ENCODE peak calls at places on chromosomes 4 and X, in ten cellular contexts. Q is suprapubic skin, L is cardiac muscle cell, X is lower lobe of right lung, R is astrocyte, A is upper lobe of right lung, H is PC-3, Z is left ventricle myocardium inferior, E is psoas muscle, S is tibial nerve. Y is an unnamed sample.

GRCh38 chrX:154384284-154384892 is 5.3 kb downstream of the EMD start:
- DNase-seq in L (no peak), A (no peak), X (no peak), S (no peak), H (no peak), E (no peak), R (no peak), Q (no peak), Z (no peak), Y (no peak)

GRCh38 chrX:22325091-22325490 is 52.4 kb downstream of the CBLL2 start:
- DNase-seq in S (no peak), A (no peak), L (peak; percentile 37), H (no peak), E (no peak), R (peak; percentile 37), X (no peak), Q (no peak), Z (no peak), Y (no peak)

GRCh38 chr4:25672756-25673155 is 17.1 kb downstream of the SLC34A2 start:
- DNase-seq in H (no peak), A (no peak), R (no peak), L (no peak), E (no peak), Z (no peak), S (no peak), X (no peak), Q (no peak), Y (no peak)

GRCh38 chrX:12372111-12372510 is 233.8 kb downstream of the FRMPD4 start:
- DNase-seq in L (peak; percentile 65), A (no peak), E (no peak), Q (no peak), S (no peak), Z (no peak), X (no peak), H (peak; percentile 84), R (peak; percentile 39), Y (peak; percentile 49)

GRCh38 chr4:107740950-107741701 is 21.1 kb upstream of the PAPSS1 start:
- DNase-seq in E (peak; percentile 49), A (no peak), H (peak; percentile 21), S (peak; percentile 48), Q (no peak), X (no peak), Z (peak; percentile 33), R (peak; percentile 25), L (peak; percentile 93), Y (no peak)

GRCh38 chr4:152257601-152258066 is 278.3 kb downstream of the FBXW7 start:
- DNase-seq in E (no peak), Z (no peak), H (peak; percentile 48), S (no peak), R (peak; percentile 57), L (peak; percentile 20), Q (no peak), X (no peak), A (no peak), Y (no peak)

GRCh38 chr4:156638925-156639605 is 332.5 kb downstream of the PDGFC start:
- DNase-seq in Q (no peak), E (no peak), H (peak; percentile 33), L (peak; percentile 81), X (peak; percentile 34), R (peak; percentile 91), S (no peak), Z (no peak), A (no peak), Y (no peak)

GRCh38 chrX:152600853-152601635 is 36.7 kb upstream of the GABRQ start:
- DNase-seq in S (no peak), E (no peak), L (no peak), Z (no peak), X (no peak), H (no peak), Q (no peak), A (no peak), R (peak; percentile 3), Y (no peak)

GRCh38 chr4:26296514-26296913 is 24.3 kb upstream of the RBPJ start:
- DNase-seq in E (no peak), A (no peak), X (no peak), Z (no peak), H (no peak), S (no peak), R (no peak), L (no peak), Q (no peak), Y (no peak)

GRCh38 chr4:42673084-42673429 is 16.2 kb upstream of the ATP8A1 start:
- DNase-seq in Q (no peak), H (no peak), Z (peak; percentile 28), R (peak; percentile 16), L (peak; percentile 54), A (peak; percentile 79), X (peak; percentile 76), S (no peak), E (peak; percentile 27), Y (no peak)

GRCh38 chrX:97691901-97692455 is 808.3 kb downstream of the RPA4 start:
- DNase-seq in S (no peak), L (no peak), R (no peak), Q (no peak), Z (no peak), A (no peak), E (no peak), H (no peak), X (no peak), Y (no peak)

GRCh38 chr4:11497972-11498371 is 69.3 kb upstream of the HS3ST1 start:
- DNase-seq in E (no peak), Q (no peak), X (no peak), Z (no peak), H (peak; percentile 85), A (no peak), R (no peak), L (no peak), S (no peak), Y (no peak)

GRCh38 chrX:111349934-111350333 is 62.1 kb downstream of the DCX start:
- DNase-seq in R (no peak), H (no peak), S (no peak), Z (no peak), Q (no peak), A (no peak), E (no peak), X (no peak), L (no peak), Y (no peak)

GRCh38 chr4:145885666-145886065 is 53.0 kb downstream of the ZNF827 start:
- DNase-seq in H (no peak), S (no peak), A (no peak), E (no peak), R (no peak), Z (no peak), X (no peak), Q (no peak), L (no peak), Y (no peak)

GRCh38 chr4:145886871-145887240 is 51.8 kb downstream of the ZNF827 start:
- DNase-seq in X (no peak), E (no peak), R (no peak), A (no peak), Z (no peak), S (no peak), L (no peak), Q (no peak), H (no peak), Y (no peak)

GRCh38 chr4:145888393-145888792 is 50.2 kb downstream of the ZNF827 start:
- DNase-seq in Z (no peak), A (no peak), R (no peak), Q (no peak), X (no peak), E (no peak), L (no peak), H (peak; percentile 23), S (no peak), Y (no peak)

GRCh38 chr4:145884775-145885174 is 53.8 kb downstream of the ZNF827 start:
- DNase-seq in E (no peak), A (no peak), H (no peak), R (no peak), S (no peak), L (no peak), Z (no peak), Q (no peak), X (no peak), Y (no peak)

DNA sequence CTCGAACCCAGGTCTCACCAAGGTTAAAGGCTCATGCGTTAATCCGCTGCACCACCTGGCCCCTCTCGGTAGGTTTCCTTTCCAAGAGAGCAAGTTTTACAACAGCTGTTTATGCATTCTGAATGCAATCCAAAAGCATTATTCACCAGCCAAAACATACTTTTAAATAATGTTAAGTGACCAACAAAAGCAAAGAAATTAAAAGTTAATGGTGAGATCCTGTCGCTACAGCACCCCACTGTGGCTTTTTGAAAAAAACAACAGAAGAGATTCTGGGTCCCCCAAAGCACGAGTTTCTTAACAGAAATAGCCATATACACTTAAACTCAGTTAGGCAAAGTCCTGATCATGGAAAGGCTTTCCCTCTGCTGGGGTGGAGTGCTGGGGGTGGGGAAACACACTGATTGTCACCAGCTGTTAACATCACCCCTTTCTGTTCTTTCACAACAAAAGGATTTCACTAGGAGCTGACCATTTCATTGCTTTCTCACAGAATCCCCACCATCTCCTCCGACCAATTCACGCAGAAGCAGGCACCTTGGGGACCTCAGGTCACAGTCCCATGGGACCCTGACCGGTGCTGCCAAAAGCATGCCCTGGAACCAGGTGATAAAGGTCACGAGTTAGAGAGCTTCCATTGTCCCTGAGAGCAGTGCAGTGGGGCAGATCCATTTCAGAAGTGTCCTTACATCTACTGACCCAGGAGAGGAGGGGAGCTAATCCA is 51.2 kb downstream of the ZNF827 start:
- DNase-seq in Q (no peak), S (no peak), E (peak; percentile 33), A (no peak), L (peak; percentile 74), R (peak; percentile 66), Z (no peak), X (no peak), H (peak; percentile 22), Y (no peak)
- TF ChIP-seq CTCF in Q (no peak), S (no peak), E (no peak), A (no peak), L (peak; percentile 16), R (no peak), Z (peak; percentile 34), X (no peak), H (peak; percentile 24), Y (peak; percentile 25)

DNA sequence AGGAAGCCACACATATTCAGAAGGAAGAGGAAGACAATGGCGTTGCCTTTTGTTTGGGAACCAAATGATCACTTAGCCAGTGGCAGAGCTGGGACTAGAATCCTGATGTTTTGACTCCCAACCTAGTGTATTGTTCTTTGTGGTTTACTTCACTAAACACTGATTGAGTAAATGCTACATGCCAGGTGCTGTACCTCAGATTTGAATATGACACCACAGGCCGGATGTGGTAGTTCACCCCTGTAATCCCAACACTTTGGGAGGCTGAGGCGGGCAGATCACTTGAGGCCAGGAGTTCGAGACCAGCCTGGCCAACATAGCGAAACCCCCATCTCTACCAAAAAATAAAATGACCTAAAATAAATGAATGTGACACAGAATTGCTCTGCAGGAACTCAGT is 8.4 kb downstream of the NDUFA1 start:
- DNase-seq in S (no peak), H (no peak), E (no peak), L (no peak), A (no peak), Z (no peak), R (no peak), Q (no peak), X (no peak), Y (no peak)
- H3K27ac ChIP-seq in S (no peak overlapping the region), H (no peak overlapping the region), E (no peak overlapping the region), L (no peak overlapping the region), A (no peak overlapping the region), Z (no peak overlapping the region), R (no peak overlapping the region), Q (no peak overlapping the region), X (no peak overlapping the region), Y (no peak overlapping the region)

GRCh38 chr4:168993724-168994510 is 16.1 kb downstream of the CBR4 start:
- DNase-seq in X (no peak), E (no peak), A (no peak), R (peak; percentile 20), H (no peak), Z (no peak), S (no peak), Q (no peak), L (peak; percentile 46), Y (no peak)
- H3K36me3 ChIP-seq in X (peaks cover 23% of the 10 kb centered on the region), E (peaks cover 34% of the 10 kb centered on the region), A (peaks cover 23% of the 10 kb centered on the region), R (peaks cover 7% of the 10 kb centered on the region), H (no peaks in the 10 kb centered on the region), Z (peaks cover 29% of the 10 kb centered on the region), S (no peaks in the 10 kb centered on the region), Q (peaks cover 25% of the 10 kb centered on the region), L (peaks cover 10% of the 10 kb centered on the region), Y (peaks cover 77% of the 10 kb centered on the region)

GRCh38 chrX:13690836-13691235 is 1.9 kb downstream of the RAB9A start:
- DNase-seq in H (peak; percentile 42), X (no peak), Q (no peak), R (no peak), A (no peak), E (no peak), L (no peak), S (no peak), Z (no peak), Y (no peak)
- TF ChIP-seq CTCF in H (peak; percentile 50), X (no peak), Q (no peak), R (no peak), A (no peak), E (no peak), L (no peak), S (no peak), Z (no peak), Y (peak; percentile 36)

Y was measured in RWPE2.